ENCODE peak calls at places on chromosomes 16 and 17, in six cellular contexts. One of them, this sample, is unnamed.

GRCh38 chr16:24819462-24820040 is 26.2 kb upstream of the SLC5A11 start:
- ATAC-seq in heart right ventricle: no peak
- ATAC-seq in T-helper 17 cell: no peak
- ATAC-seq in lower lobe of right lung: peak; percentile 67
- ATAC-seq in activated T-cell treated with anti-CD3 and anti-CD28 coated beads, Interleukin-2, amount 50 U/mL, for 72 hours: no peak
- ATAC-seq in naive thymus-derived CD4-positive, alpha-beta T cell: no peak
- ATAC-seq in this sample: no peak

GRCh38 chr16:71777329-71777728 is 31.3 kb downstream of the AP1G1 start:
- ATAC-seq in naive thymus-derived CD4-positive, alpha-beta T cell: no peak
- ATAC-seq in activated T-cell treated with anti-CD3 and anti-CD28 coated beads, Interleukin-2, amount 50 U/mL, for 72 hours: no peak
- ATAC-seq in T-helper 17 cell: no peak
- ATAC-seq in lower lobe of right lung: no peak
- ATAC-seq in heart right ventricle: no peak
- ATAC-seq in this sample: no peak

GRCh38 chr17:50312311-50312710 is 33.6 kb upstream of the XYLT2 start:
- ATAC-seq in T-helper 17 cell: no peak
- ATAC-seq in activated T-cell treated with anti-CD3 and anti-CD28 coated beads, Interleukin-2, amount 50 U/mL, for 72 hours: no peak
- ATAC-seq in lower lobe of right lung: no peak
- ATAC-seq in heart right ventricle: no peak
- ATAC-seq in naive thymus-derived CD4-positive, alpha-beta T cell: no peak
- ATAC-seq in this sample: no peak

GRCh38 chr17:4858068-4858879 is 25.1 kb downstream of the MINK1 start:
- ATAC-seq in activated T-cell treated with anti-CD3 and anti-CD28 coated beads, Interleukin-2, amount 50 U/mL, for 72 hours: no peak
- ATAC-seq in heart right ventricle: peak; percentile 75
- ATAC-seq in naive thymus-derived CD4-positive, alpha-beta T cell: no peak
- ATAC-seq in lower lobe of right lung: peak; percentile 37
- ATAC-seq in T-helper 17 cell: no peak
- ATAC-seq in this sample: no peak

GRCh38 chr17:53006006-53006405 is 816.7 kb upstream of the KIF2B start:
- ATAC-seq in activated T-cell treated with anti-CD3 and anti-CD28 coated beads, Interleukin-2, amount 50 U/mL, for 72 hours: no peak
- ATAC-seq in heart right ventricle: no peak
- ATAC-seq in lower lobe of right lung: no peak
- ATAC-seq in naive thymus-derived CD4-positive, alpha-beta T cell: no peak
- ATAC-seq in T-helper 17 cell: no peak
- ATAC-seq in this sample: no peak

GRCh38 chr17:39738568-39738901 is 797 bp downstream of the GRB7 start:
- ATAC-seq in activated T-cell treated with anti-CD3 and anti-CD28 coated beads, Interleukin-2, amount 50 U/mL, for 72 hours: peak; percentile 89
- ATAC-seq in naive thymus-derived CD4-positive, alpha-beta T cell: peak; percentile 98
- ATAC-seq in T-helper 17 cell: peak; percentile 100
- ATAC-seq in lower lobe of right lung: peak; percentile 66
- ATAC-seq in heart right ventricle: no peak
- ATAC-seq in this sample: peak; percentile 84

GRCh38 chr16:67068212-67068753 is 39.3 kb downstream of the CBFB start:
- ATAC-seq in heart right ventricle: no peak
- ATAC-seq in activated T-cell treated with anti-CD3 and anti-CD28 coated beads, Interleukin-2, amount 50 U/mL, for 72 hours: no peak
- ATAC-seq in naive thymus-derived CD4-positive, alpha-beta T cell: no peak
- ATAC-seq in lower lobe of right lung: no peak
- ATAC-seq in T-helper 17 cell: no peak
- ATAC-seq in this sample: no peak

GRCh38 chr17:46768540-46768870 is 50.0 kb downstream of the WNT3 start:
- ATAC-seq in activated T-cell treated with anti-CD3 and anti-CD28 coated beads, Interleukin-2, amount 50 U/mL, for 72 hours: no peak
- ATAC-seq in T-helper 17 cell: no peak
- ATAC-seq in heart right ventricle: no peak
- ATAC-seq in lower lobe of right lung: no peak
- ATAC-seq in naive thymus-derived CD4-positive, alpha-beta T cell: no peak
- ATAC-seq in this sample: no peak

GRCh38 chr17:49111934-49112333 is 20.6 kb upstream of the B4GALNT2 start:
- ATAC-seq in activated T-cell treated with anti-CD3 and anti-CD28 coated beads, Interleukin-2, amount 50 U/mL, for 72 hours: no peak
- ATAC-seq in lower lobe of right lung: no peak
- ATAC-seq in T-helper 17 cell: no peak
- ATAC-seq in naive thymus-derived CD4-positive, alpha-beta T cell: no peak
- ATAC-seq in heart right ventricle: no peak
- ATAC-seq in this sample: no peak

GRCh38 chr16:59973966-59974365 is 1239.8 kb upstream of the GOT2 start:
- ATAC-seq in lower lobe of right lung: no peak
- ATAC-seq in naive thymus-derived CD4-positive, alpha-beta T cell: no peak
- ATAC-seq in T-helper 17 cell: no peak
- ATAC-seq in heart right ventricle: no peak
- ATAC-seq in activated T-cell treated with anti-CD3 and anti-CD28 coated beads, Interleukin-2, amount 50 U/mL, for 72 hours: no peak
- ATAC-seq in this sample: no peak

GRCh38 chr17:48023408-48024148 is 14.0 kb downstream of the COPZ2 start:
- ATAC-seq in naive thymus-derived CD4-positive, alpha-beta T cell: no peak
- ATAC-seq in lower lobe of right lung: peak; percentile 78
- ATAC-seq in T-helper 17 cell: no peak
- ATAC-seq in activated T-cell treated with anti-CD3 and anti-CD28 coated beads, Interleukin-2, amount 50 U/mL, for 72 hours: peak; percentile 29
- ATAC-seq in heart right ventricle: peak; percentile 78
- ATAC-seq in this sample: peak; percentile 2

GRCh38 chr16:60166111-60166510 is 1432.0 kb upstream of the GOT2 start:
- ATAC-seq in activated T-cell treated with anti-CD3 and anti-CD28 coated beads, Interleukin-2, amount 50 U/mL, for 72 hours: no peak
- ATAC-seq in naive thymus-derived CD4-positive, alpha-beta T cell: no peak
- ATAC-seq in lower lobe of right lung: no peak
- ATAC-seq in heart right ventricle: no peak
- ATAC-seq in T-helper 17 cell: no peak
- ATAC-seq in this sample: no peak

GRCh38 chr17:19946921-19947320 is 30.7 kb downstream of the AKAP10 start:
- ATAC-seq in heart right ventricle: peak; percentile 55
- ATAC-seq in activated T-cell treated with anti-CD3 and anti-CD28 coated beads, Interleukin-2, amount 50 U/mL, for 72 hours: no peak
- ATAC-seq in T-helper 17 cell: no peak
- ATAC-seq in naive thymus-derived CD4-positive, alpha-beta T cell: no peak
- ATAC-seq in lower lobe of right lung: no peak
- ATAC-seq in this sample: no peak

GRCh38 chr16:25258856-25259179 is 1.2 kb upstream of the ZKSCAN2 start:
- ATAC-seq in heart right ventricle: no peak
- ATAC-seq in lower lobe of right lung: no peak
- ATAC-seq in naive thymus-derived CD4-positive, alpha-beta T cell: no peak
- ATAC-seq in T-helper 17 cell: no peak
- ATAC-seq in activated T-cell treated with anti-CD3 and anti-CD28 coated beads, Interleukin-2, amount 50 U/mL, for 72 hours: no peak
- ATAC-seq in this sample: no peak

GRCh38 chr16:85176541-85177447 is 64.5 kb upstream of the CIBAR2 start:
- ATAC-seq in T-helper 17 cell: no peak
- ATAC-seq in activated T-cell treated with anti-CD3 and anti-CD28 coated beads, Interleukin-2, amount 50 U/mL, for 72 hours: no peak
- ATAC-seq in lower lobe of right lung: no peak
- ATAC-seq in heart right ventricle: no peak
- ATAC-seq in naive thymus-derived CD4-positive, alpha-beta T cell: no peak
- ATAC-seq in this sample: no peak

GRCh38 chr17:67293251-67294203 is 48.5 kb upstream of the HELZ start:
- ATAC-seq in naive thymus-derived CD4-positive, alpha-beta T cell: peak; percentile 97
- ATAC-seq in lower lobe of right lung: peak; percentile 91
- ATAC-seq in T-helper 17 cell: peak; percentile 99
- ATAC-seq in activated T-cell treated with anti-CD3 and anti-CD28 coated beads, Interleukin-2, amount 50 U/mL, for 72 hours: peak; percentile 97
- ATAC-seq in heart right ventricle: peak; percentile 70
- ATAC-seq in this sample: peak; percentile 88

GRCh38 chr17:15348030-15348429 is 6.6 kb upstream of the TEKT3 start:
- ATAC-seq in heart right ventricle: no peak
- ATAC-seq in activated T-cell treated with anti-CD3 and anti-CD28 coated beads, Interleukin-2, amount 50 U/mL, for 72 hours: no peak
- ATAC-seq in T-helper 17 cell: no peak
- ATAC-seq in lower lobe of right lung: no peak
- ATAC-seq in naive thymus-derived CD4-positive, alpha-beta T cell: no peak
- ATAC-seq in this sample: no peak

GRCh38 chr17:60393840-60394529 is 2.1 kb upstream of the USP32 start:
- ATAC-seq in heart right ventricle: no peak
- ATAC-seq in lower lobe of right lung: no peak
- ATAC-seq in T-helper 17 cell: no peak
- ATAC-seq in naive thymus-derived CD4-positive, alpha-beta T cell: no peak
- ATAC-seq in activated T-cell treated with anti-CD3 and anti-CD28 coated beads, Interleukin-2, amount 50 U/mL, for 72 hours: no peak
- ATAC-seq in this sample: no peak

GRCh38 chr16:88691924-88692560 is 5.7 kb upstream of the SNAI3 start:
- ATAC-seq in naive thymus-derived CD4-positive, alpha-beta T cell: peak; percentile 64
- ATAC-seq in heart right ventricle: no peak
- ATAC-seq in lower lobe of right lung: peak; percentile 40
- ATAC-seq in T-helper 17 cell: peak; percentile 55
- ATAC-seq in activated T-cell treated with anti-CD3 and anti-CD28 coated beads, Interleukin-2, amount 50 U/mL, for 72 hours: peak; percentile 48
- ATAC-seq in this sample: peak; percentile 56

GRCh38 chr16:75318737-75319136 is 67.3 kb upstream of the BCAR1 start:
- ATAC-seq in naive thymus-derived CD4-positive, alpha-beta T cell: no peak
- ATAC-seq in activated T-cell treated with anti-CD3 and anti-CD28 coated beads, Interleukin-2, amount 50 U/mL, for 72 hours: no peak
- ATAC-seq in heart right ventricle: no peak
- ATAC-seq in lower lobe of right lung: no peak
- ATAC-seq in T-helper 17 cell: no peak
- ATAC-seq in this sample: no peak

GRCh38 chr16:89478576-89479221 is 11.7 kb downstream of the ANKRD11 start:
- ATAC-seq in activated T-cell treated with anti-CD3 and anti-CD28 coated beads, Interleukin-2, amount 50 U/mL, for 72 hours: no peak
- ATAC-seq in T-helper 17 cell: no peak
- ATAC-seq in lower lobe of right lung: peak; percentile 42
- ATAC-seq in naive thymus-derived CD4-positive, alpha-beta T cell: peak; percentile 32
- ATAC-seq in heart right ventricle: no peak
- ATAC-seq in this sample: no peak

GRCh38 chr17:11780621-11781020 is 182.4 kb downstream of the DNAH9 start:
- ATAC-seq in T-helper 17 cell: no peak
- ATAC-seq in activated T-cell treated with anti-CD3 and anti-CD28 coated beads, Interleukin-2, amount 50 U/mL, for 72 hours: no peak
- ATAC-seq in lower lobe of right lung: no peak
- ATAC-seq in naive thymus-derived CD4-positive, alpha-beta T cell: no peak
- ATAC-seq in heart right ventricle: no peak
- ATAC-seq in this sample: no peak